ENCODE peak calls at places on chromosomes 1 and 21, in ten cellular contexts. L, X, I, N, T, O, C, Y, U and S are unnamed samples. For H3K36me3, the result is how much of the 10 kb centered on the place peaks cover.

GRCh38 chr1:184974086-184974836 is at the start of gene NIBAN1:
- DNase-seq in L (peak), X (peak), I (peak), N (peak), T (no peak), O (peak), C (peak), Y (peak), U (peak), S (peak)

GRCh38 chr1:55257958-55258357 is 42.8 kb upstream of the USP24 start:
- DNase-seq in L (no peak), X (peak), I (peak), N (peak), T (no peak), O (no peak), C (no peak), Y (no peak), U (no peak), S (peak)

GRCh38 chr21:25330266-25330665 is 277.0 kb downstream of the MRPL39 start:
- DNase-seq in L (no peak), X (no peak), I (no peak), N (no peak), T (no peak), O (no peak), C (no peak), Y (no peak), U (peak), S (no peak)

GRCh38 chr1:83593073-83593472 is 405.9 kb downstream of the TTLL7 start:
- DNase-seq in L (no peak), X (no peak), I (no peak), N (no peak), T (no peak), O (peak), C (no peak), Y (no peak), U (no peak), S (no peak)

GRCh38 chr1:155044812-155045690 is 6.1 kb upstream of the ADAM15 start:
- DNase-seq in L (peak), X (peak), I (peak), N (peak), T (peak), O (peak), C (peak), Y (peak), U (peak), S (peak)

GRCh38 chr1:107895403-107896181 is 69.4 kb downstream of the VAV3 start:
- DNase-seq in L (no peak), X (no peak), I (peak), N (peak), T (no peak), O (no peak), C (no peak), Y (no peak), U (no peak), S (no peak)

GRCh38 chr1:157540160-157540748 is 12.1 kb downstream of the FCRL5 start:
- DNase-seq in L (no peak), X (no peak), I (no peak), N (no peak), T (peak), O (peak), C (no peak), Y (no peak), U (no peak), S (no peak)

GRCh38 chr1:236534164-236534651 is 10.4 kb downstream of the LGALS8 start:
- DNase-seq in L (no peak), X (peak), I (no peak), N (no peak), T (no peak), O (no peak), C (peak), Y (no peak), U (peak), S (no peak)

GRCh38 chr1:94922756-94923465 is 4.0 kb downstream of the CNN3 start:
- DNase-seq in L (no peak), X (peak), I (no peak), N (no peak), T (no peak), O (no peak), C (no peak), Y (no peak), U (no peak), S (no peak)

GRCh38 chr1:189787201-189787600 is 690.5 kb downstream of the BRINP3 start:
- DNase-seq in L (peak), X (peak), I (no peak), N (no peak), T (peak), O (peak), C (no peak), Y (no peak), U (no peak), S (no peak)

GRCh38 chr1:161994153-161994814 is 29.4 kb downstream of the OLFML2B start:
- DNase-seq in L (no peak), X (peak), I (no peak), N (no peak), T (no peak), O (no peak), C (no peak), Y (no peak), U (no peak), S (no peak)

GRCh38 chr1:65265296-65266271 is 43.8 kb upstream of the DNAJC6 start:
- DNase-seq in L (peak), X (peak), I (peak), N (no peak), T (no peak), O (peak), C (peak), Y (peak), U (no peak), S (peak)

GRCh38 chr1:168763031-168763430 is 34.0 kb upstream of the DPT start:
- DNase-seq in L (no peak), X (no peak), I (no peak), N (no peak), T (no peak), O (no peak), C (peak), Y (no peak), U (no peak), S (no peak)

GRCh38 chr1:92480200-92480812 is 6.4 kb downstream of the GFI1 start:
- DNase-seq in L (peak), X (no peak), I (no peak), N (no peak), T (no peak), O (peak), C (no peak), Y (peak), U (no peak), S (no peak)

GRCh38 chr1:211327341-211327921 is 798 bp downstream of the TRAF5 start:
- DNase-seq in L (peak), X (peak), I (peak), N (peak), T (peak), O (peak), C (no peak), Y (peak), U (peak), S (no peak)

GRCh38 chr1:235999259-235999925 is 65.5 kb downstream of the NID1 start:
- DNase-seq in L (no peak), X (peak), I (peak), N (no peak), T (no peak), O (no peak), C (peak), Y (no peak), U (peak), S (peak)

GRCh38 chr1:41884256-41885240 is 34.2 kb downstream of the HIVEP3 start:
- DNase-seq in L (no peak), X (no peak), I (no peak), N (no peak), T (no peak), O (peak), C (no peak), Y (no peak), U (no peak), S (no peak)

GRCh38 chr1:185156321-185156853 is 366 bp downstream of the TRMT1L start:
- DNase-seq in L (peak), X (no peak), I (no peak), N (peak), T (peak), O (peak), C (no peak), Y (no peak), U (no peak), S (no peak)

GRCh38 chr1:14848621-14849020 is 250.1 kb downstream of the KAZN start:
- DNase-seq in L (no peak), X (no peak), I (no peak), N (no peak), T (no peak), O (no peak), C (no peak), Y (no peak), U (no peak), S (no peak)

GRCh38 chr1:1777950-1778826 is at the start of gene NADK:
- DNase-seq in L (peak), X (peak), I (peak), N (peak), T (peak), O (peak), C (no peak), Y (peak), U (peak), S (peak)

GRCh38 chr1:42368096-42368795 is 12.3 kb upstream of the RIMKLA start:
- DNase-seq in L (no peak), X (no peak), I (no peak), N (no peak), T (peak), O (no peak), C (no peak), Y (peak), U (no peak), S (no peak)

GRCh38 chr1:86155807-86156561 is 588 bp downstream of the COL24A1 start:
- DNase-seq in L (peak), X (peak), I (peak), N (no peak), T (no peak), O (peak), C (no peak), Y (peak), U (no peak), S (no peak)

GRCh38 chr1:94302497-94302896 is 65.1 kb upstream of the ARHGAP29 start:
- DNase-seq in L (no peak), X (no peak), I (no peak), N (no peak), T (no peak), O (no peak), C (no peak), Y (no peak), U (no peak), S (no peak)

GRCh38 chr1:55275151-55275748 is 60.1 kb upstream of the USP24 start:
- DNase-seq in L (peak), X (peak), I (no peak), N (no peak), T (peak), O (peak), C (peak), Y (no peak), U (no peak), S (no peak)

GRCh38 chr1:174157157-174157806 is 2.0 kb upstream of the RABGAP1L start:
- DNase-seq in L (no peak), X (no peak), I (peak), N (no peak), T (no peak), O (no peak), C (peak), Y (no peak), U (peak), S (no peak)

GRCh38 chr1:201990427-201990826 is 8.0 kb downstream of the RNPEP start:
- DNase-seq in L (no peak), X (peak), I (no peak), N (no peak), T (no peak), O (no peak), C (no peak), Y (no peak), U (no peak), S (no peak)

GRCh38 chr21:42624095-42624830 is 29.2 kb upstream of the PDE9A start:
- DNase-seq in L (no peak), X (no peak), I (no peak), N (no peak), T (no peak), O (no peak), C (no peak), Y (peak), U (no peak), S (no peak)

GRCh38 chr1:20786310-20787099 is 602 bp downstream of the HP1BP3 start:
- DNase-seq in L (peak), X (peak), I (peak), N (peak), T (peak), O (peak), C (peak), Y (peak), U (peak), S (peak)

GRCh38 chr1:168465942-168466702 is 77.7 kb downstream of the XCL2 start:
- DNase-seq in L (no peak), X (peak), I (peak), N (peak), T (no peak), O (no peak), C (peak), Y (peak), U (peak), S (no peak)

GRCh38 chr1:231420959-231421615 is 1.0 kb downstream of the EGLN1 start:
- DNase-seq in L (peak), X (peak), I (peak), N (peak), T (peak), O (peak), C (no peak), Y (peak), U (peak), S (peak)

GRCh38 chr1:50473513-50473912 is 50.3 kb upstream of the DMRTA2 start:
- DNase-seq in L (no peak), X (no peak), I (no peak), N (no peak), T (no peak), O (no peak), C (no peak), Y (no peak), U (no peak), S (no peak)

GRCh38 chr1:50471967-50472366 is 48.7 kb upstream of the DMRTA2 start:
- DNase-seq in L (no peak), X (no peak), I (no peak), N (no peak), T (no peak), O (peak), C (no peak), Y (no peak), U (no peak), S (no peak)

GRCh38 chr1:50476800-50477199 is 53.6 kb upstream of the DMRTA2 start:
- DNase-seq in L (no peak), X (no peak), I (no peak), N (no peak), T (no peak), O (no peak), C (no peak), Y (no peak), U (no peak), S (no peak)

GRCh38 chr1:50474859-50475809 is 51.9 kb upstream of the DMRTA2 start:
- DNase-seq in L (peak), X (no peak), I (no peak), N (no peak), T (no peak), O (peak), C (peak), Y (peak), U (peak), S (no peak)
- H3K36me3 ChIP-seq in L (under half), X (under half), I (under half), N (under half), T (under half), O (under half), C (under half), Y (under half), U (under half), S (under half)

GRCh38 chr1:27427329-27427728 is 34.9 kb downstream of the GPR3 start:
- DNase-seq in L (no peak), X (no peak), I (no peak), N (peak), T (no peak), O (no peak), C (no peak), Y (no peak), U (no peak), S (no peak)

GRCh38 chr1:27428316-27429028 is 36.0 kb downstream of the GPR3 start:
- DNase-seq in L (peak), X (peak), I (no peak), N (peak), T (peak), O (peak), C (no peak), Y (peak), U (no peak), S (no peak)

GRCh38 chr1:27429029-27429425 is 36.6 kb downstream of the GPR3 start:
- DNase-seq in L (no peak), X (no peak), I (no peak), N (no peak), T (no peak), O (no peak), C (no peak), Y (no peak), U (no peak), S (no peak)

GRCh38 chr1:27430903-27431653 is 38.7 kb downstream of the GPR3 start:
- DNase-seq in L (no peak), X (peak), I (no peak), N (peak), T (no peak), O (no peak), C (no peak), Y (no peak), U (peak), S (peak)

DNA sequence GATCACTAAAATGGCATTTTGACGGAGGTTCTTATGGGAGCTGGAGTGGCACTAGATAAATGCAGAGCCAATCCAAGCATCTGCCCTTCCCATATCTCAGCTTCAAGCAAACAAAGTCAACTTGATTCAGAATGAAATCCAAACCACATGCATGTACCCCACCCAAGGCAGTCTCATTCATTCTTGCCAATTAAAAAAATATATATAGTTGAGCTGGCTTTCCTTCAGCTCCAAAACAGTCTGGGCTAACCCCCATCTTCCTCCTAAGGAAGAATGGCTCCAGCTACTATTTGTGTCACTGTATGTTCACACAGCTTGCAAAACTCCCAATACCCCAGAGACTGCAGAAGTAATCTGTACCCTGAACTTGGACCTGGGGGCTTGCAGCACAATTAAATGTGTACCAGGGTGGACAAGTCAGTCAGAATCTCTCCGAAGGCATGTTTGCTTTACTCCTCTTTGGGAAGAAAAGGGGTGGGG is 35.5 kb downstream of the GPR3 start:
- DNase-seq in L (no peak), X (no peak), I (no peak), N (peak), T (no peak), O (no peak), C (no peak), Y (no peak), U (no peak), S (no peak)
- H3K4me3 ChIP-seq in L (no peak), X (no peak), I (no peak), N (peak), T (no peak), O (no peak), C (no peak), Y (no peak), U (no peak), S (peak)

GRCh38 chr1:165841582-165842362 is 14.4 kb downstream of the UCK2 start:
- DNase-seq in L (no peak), X (peak), I (no peak), N (no peak), T (no peak), O (no peak), C (peak), Y (no peak), U (peak), S (no peak)

GRCh38 chr1:165843304-165843703 is 15.9 kb downstream of the UCK2 start:
- DNase-seq in L (no peak), X (no peak), I (no peak), N (no peak), T (no peak), O (no peak), C (peak), Y (no peak), U (peak), S (no peak)

GRCh38 chr1:165837838-165838364 is 10.5 kb downstream of the UCK2 start:
- DNase-seq in L (no peak), X (no peak), I (no peak), N (no peak), T (no peak), O (no peak), C (no peak), Y (no peak), U (no peak), S (no peak)

GRCh38 chr1:165842363-165843129 is 15.1 kb downstream of the UCK2 start:
- DNase-seq in L (no peak), X (peak), I (peak), N (no peak), T (no peak), O (no peak), C (peak), Y (no peak), U (peak), S (peak)

GRCh38 chr1:165840419-165840818 is 13.0 kb downstream of the UCK2 start:
- DNase-seq in L (no peak), X (no peak), I (no peak), N (no peak), T (no peak), O (no peak), C (no peak), Y (no peak), U (no peak), S (no peak)
- H3K36me3 ChIP-seq in L (under half), X (under half), I (under half), N (under half), T (under half), O (under half), C (under half), Y (under half), U (under half), S (under half)

GRCh38 chr1:48007044-48007443 is 9.9 kb upstream of the TRABD2B start:
- DNase-seq in L (no peak), X (peak), I (no peak), N (no peak), T (no peak), O (no peak), C (peak), Y (peak), U (peak), S (no peak)
- H3K4me3 ChIP-seq in L (no peak), X (no peak), I (no peak), N (no peak), T (no peak), O (no peak), C (no peak), Y (no peak), U (no peak), S (no peak)

GRCh38 chr21:34008618-34009017 is 64.8 kb upstream of the MRPS6 start:
- DNase-seq in L (no peak), X (no peak), I (no peak), N (no peak), T (no peak), O (peak), C (no peak), Y (no peak), U (no peak), S (no peak)
- H3K36me3 ChIP-seq in L (under half), X (under half), I (under half), N (under half), T (under half), O (under half), C (under half), Y (under half), U (under half), S (under half)

GRCh38 chr21:44331650-44332306 is 7.4 kb downstream of the CFAP410 start:
- DNase-seq in L (no peak), X (peak), I (no peak), N (no peak), T (no peak), O (no peak), C (no peak), Y (no peak), U (no peak), S (no peak)
- H3K4me3 ChIP-seq in L (no peak), X (no peak), I (no peak), N (no peak), T (no peak), O (no peak), C (no peak), Y (no peak), U (no peak), S (no peak)

GRCh38 chr1:43405219-43405875 is 15.6 kb downstream of the SZT2 start:
- DNase-seq in L (no peak), X (peak), I (no peak), N (no peak), T (no peak), O (no peak), C (no peak), Y (peak), U (no peak), S (no peak)
- H3K36me3 ChIP-seq in L (under half), X (under half), I (under half), N (half or more), T (under half), O (under half), C (under half), Y (under half), U (under half), S (under half)